ENCODE peak calls at places on chromosome 19, in four cellular contexts. D is CD4-positive, CD25-positive, alpha-beta regulatory T cell; B is heart right ventricle; K is fibroblast of lung. M is an unnamed sample.

GRCh38 chr19:8877854-8878705 is 45.9 kb downstream of the MBD3L1 start:
- DNase-seq in D (no peak), K (no peak), B (no peak), M (no peak)

GRCh38 chr19:47820410-47820809 is 1.3 kb upstream of the CRX start:
- DNase-seq in D (no peak), K (no peak), B (no peak), M (no peak)

GRCh38 chr19:32810452-32810851 is 59.1 kb downstream of the SLC7A9 start:
- DNase-seq in K (no peak), D (no peak), B (no peak), M (no peak)

GRCh38 chr19:29492761-29493160 is 33.0 kb upstream of the VSTM2B start:
- DNase-seq in K (no peak), D (no peak), B (no peak), M (no peak)

GRCh38 chr19:4597975-4598671 is 38.6 kb upstream of the SEMA6B start:
- DNase-seq in B (no peak), D (peak; percentile 35), K (no peak), M (no peak)

GRCh38 chr19:38685666-38686529 is 38.4 kb downstream of the ACTN4 start:
- DNase-seq in K (peak; percentile 67), B (no peak), D (peak; percentile 28), M (no peak)

GRCh38 chr19:44753932-44754742 is 5.6 kb downstream of the BCL3 start:
- DNase-seq in B (peak; percentile 96), D (peak; percentile 54), K (peak; percentile 88), M (peak; percentile 37)

GRCh38 chr19:40413291-40413994 is at the start of gene PRX:
- DNase-seq in K (no peak), B (no peak), D (no peak), M (no peak)

GRCh38 chr19:1668339-1669123 is 16.1 kb upstream of the TCF3 start:
- DNase-seq in D (no peak), B (no peak), K (peak; percentile 9), M (no peak)

GRCh38 chr19:23999821-24000610 is 85.3 kb downstream of the ZNF726 start:
- DNase-seq in B (no peak), D (no peak), K (no peak), M (no peak)

GRCh38 chr19:29326849-29327840 is 114.2 kb upstream of the UQCRFS1 start:
- DNase-seq in K (no peak), D (no peak), B (no peak), M (no peak)

GRCh38 chr19:29372461-29372860 is 153.3 kb upstream of the VSTM2B start:
- DNase-seq in D (no peak), B (no peak), K (no peak), M (no peak)

GRCh38 chr19:40601061-40601973 is at the start of gene LTBP4:
- DNase-seq in K (peak; percentile 52), D (peak; percentile 33), B (peak; percentile 75), M (no peak)

GRCh38 chr19:13214036-13214730 is 64.0 kb downstream of the IER2 start:
- DNase-seq in K (no peak), D (no peak), B (no peak), M (no peak)

GRCh38 chr19:49672131-49672919 is 4.7 kb upstream of the PRMT1 start:
- DNase-seq in K (peak; percentile 66), D (peak; percentile 63), B (peak; percentile 76), M (peak; percentile 71)

GRCh38 chr19:21109116-21109515 is 27.1 kb downstream of the ZNF714 start:
- DNase-seq in K (peak; percentile 8), D (no peak), B (no peak), M (no peak)

GRCh38 chr19:38433268-38433733 is at the start of gene RYR1:
- DNase-seq in D (peak; percentile 53), K (no peak), B (peak; percentile 27), M (no peak)

GRCh38 chr19:16351133-16351809 is 26.6 kb downstream of the KLF2 start:
- DNase-seq in K (no peak), D (no peak), B (no peak), M (no peak)

GRCh38 chr19:35779033-35779432 is 3.7 kb downstream of the ARHGAP33 start:
- DNase-seq in D (no peak), B (no peak), K (no peak), M (no peak)

GRCh38 chr19:46386996-46387712 is 26.2 kb downstream of the CCDC8 start:
- DNase-seq in B (no peak), K (no peak), D (no peak), M (no peak)

GRCh38 chr19:6564393-6564792 is 26.6 kb downstream of the CD70 start:
- DNase-seq in B (no peak), D (no peak), K (no peak), M (no peak)

GRCh38 chr19:4722671-4723464 is 774 bp downstream of the DPP9 start:
- DNase-seq in K (peak; percentile 78), B (peak; percentile 41), D (no peak), M (no peak)

GRCh38 chr19:2289714-2290435 is 7.9 kb upstream of the PEAK3 start:
- DNase-seq in K (no peak), B (no peak), D (peak; percentile 34), M (no peak)

GRCh38 chr19:5572556-5573286 is 5.0 kb upstream of the TINCR start:
- DNase-seq in K (no peak), D (no peak), B (no peak), M (no peak)

GRCh38 chr19:29329460-29330134 is 116.6 kb upstream of the UQCRFS1 start:
- DNase-seq in D (no peak), K (no peak), B (no peak), M (no peak)

GRCh38 chr19:2374808-2375207 is 14.7 kb downstream of the TMPRSS9 start:
- DNase-seq in B (no peak), K (no peak), D (no peak), M (no peak)

GRCh38 chr19:50632151-50632835 is 7.4 kb downstream of the SYT3 start:
- DNase-seq in K (no peak), D (no peak), B (no peak), M (no peak)

GRCh38 chr19:9018163-9018875 is 8.1 kb upstream of the MUC16 start:
- DNase-seq in K (no peak), D (no peak), B (no peak), M (no peak)

GRCh38 chr19:31930401-31930800 is 415.0 kb upstream of the ZNF507 start:
- DNase-seq in K (no peak), B (no peak), D (no peak), M (no peak)

GRCh38 chr19:58129284-58129683 is 21.3 kb downstream of the ZNF329 start:
- DNase-seq in D (no peak), K (no peak), B (no peak), M (no peak)
- H3K9me3 ChIP-seq in D (peaks cover 98% of the 10 kb centered on the region), K (peaks cover 21% of the 10 kb centered on the region), B (peaks cover 100% of the 10 kb centered on the region), M (peaks cover 76% of the 10 kb centered on the region)

DNA sequence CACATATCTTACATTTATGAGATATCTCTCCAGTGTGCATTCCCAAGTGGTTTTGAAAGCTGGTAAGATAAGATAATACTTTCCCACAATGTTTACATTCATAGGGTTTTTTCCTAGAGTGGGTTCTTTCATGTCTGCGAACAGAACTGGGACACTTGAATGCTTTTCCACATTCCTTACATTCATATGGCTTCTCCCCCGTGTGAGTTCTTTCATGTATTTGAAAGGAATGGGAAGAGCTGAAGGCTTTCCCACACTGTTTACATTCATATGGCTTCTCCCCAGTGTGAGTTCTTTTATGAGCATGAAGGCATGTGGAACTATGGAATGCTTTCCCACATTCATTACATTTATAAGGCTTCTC is 19.7 kb downstream of the ZNF433 start:
- DNase-seq in K (no peak), B (no peak), D (no peak), M (no peak)
- H3K9me3 ChIP-seq in K (peaks cover 4% of the 10 kb centered on the region), B (peaks cover 98% of the 10 kb centered on the region), D (peaks cover 97% of the 10 kb centered on the region), M (peaks cover 33% of the 10 kb centered on the region)

GRCh38 chr19:51977346-51977745 is 9.3 kb downstream of the ZNF350 start:
- DNase-seq in B (no peak), D (no peak), K (no peak), M (no peak)

GRCh38 chr19:51978882-51979281 is 7.8 kb downstream of the ZNF350 start:
- DNase-seq in D (no peak), K (no peak), B (no peak), M (no peak)

GRCh38 chr19:51980116-51980736 is 6.4 kb downstream of the ZNF350 start:
- DNase-seq in B (no peak), D (no peak), K (no peak), M (no peak)

GRCh38 chr19:51971624-51972023 is 15.0 kb downstream of the ZNF350 start:
- DNase-seq in B (no peak), K (peak; percentile 30), D (no peak), M (no peak)

GRCh38 chr19:51976852-51977251 is 9.8 kb downstream of the ZNF350 start:
- DNase-seq in B (no peak), K (no peak), D (no peak), M (no peak)
- H3K9me3 ChIP-seq in B (peaks cover 97% of the 10 kb centered on the region), K (no peaks in the 10 kb centered on the region), D (peaks cover 100% of the 10 kb centered on the region), M (peaks cover 68% of the 10 kb centered on the region)

DNA sequence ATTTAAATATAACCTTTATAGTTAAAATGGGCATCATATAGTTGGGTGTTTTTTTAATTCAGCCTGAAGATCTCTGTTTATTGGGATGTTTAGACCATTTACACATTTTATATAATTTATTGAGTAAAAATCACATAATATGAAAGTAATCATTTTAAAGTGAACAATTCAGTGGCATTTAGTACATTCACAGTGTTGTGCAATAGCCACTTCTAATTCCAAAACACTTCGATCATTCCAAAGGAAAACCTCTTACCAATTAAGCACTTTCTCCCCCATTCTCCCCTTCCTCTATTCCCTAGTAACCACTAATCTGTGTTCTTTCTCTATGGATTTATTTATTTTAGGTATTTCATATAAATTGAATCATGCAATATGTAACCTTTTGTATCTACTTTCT is 30.2 kb downstream of the ZNF527 start:
- DNase-seq in D (no peak), B (no peak), K (no peak), M (no peak)
- H3K9me3 ChIP-seq in D (peaks cover 83% of the 10 kb centered on the region), B (peaks cover 97% of the 10 kb centered on the region), K (peaks cover 1% of the 10 kb centered on the region), M (peaks cover 9% of the 10 kb centered on the region)

DNA sequence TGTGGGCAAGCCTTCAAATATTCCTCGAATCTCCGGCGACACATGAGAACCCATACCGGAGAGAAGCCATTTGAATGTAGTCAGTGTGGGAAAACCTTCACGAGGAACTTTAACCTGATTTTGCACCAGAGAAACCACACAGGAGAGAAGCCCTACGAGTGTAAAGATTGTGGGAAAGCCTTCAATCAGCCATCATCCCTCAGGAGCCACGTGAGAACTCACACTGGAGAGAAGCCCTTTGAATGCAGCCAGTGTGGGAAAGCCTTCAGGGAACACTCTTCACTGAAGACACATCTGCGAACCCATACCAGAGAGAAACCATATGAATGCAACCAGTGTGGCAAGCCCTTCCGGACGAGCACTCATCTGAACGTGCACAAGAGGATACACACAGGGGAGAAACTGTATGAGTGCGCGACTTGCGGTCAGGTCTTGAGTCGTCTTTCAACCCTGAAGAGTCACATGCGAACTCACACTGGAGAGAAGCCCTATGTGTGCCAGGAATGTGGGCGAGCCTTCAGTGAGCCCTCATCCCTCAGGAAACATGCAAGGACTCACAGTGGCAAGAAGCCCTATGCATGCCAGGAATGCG is 28.8 kb downstream of the ZNF333 start:
- DNase-seq in B (no peak), D (no peak), K (peak; percentile 23), M (no peak)
- H3K9me3 ChIP-seq in B (peaks cover 98% of the 10 kb centered on the region), D (peaks cover 99% of the 10 kb centered on the region), K (peaks cover 15% of the 10 kb centered on the region), M (peaks cover 33% of the 10 kb centered on the region)

GRCh38 chr19:36962346-36962745 is 46.2 kb downstream of the ZNF568 start:
- DNase-seq in B (no peak), K (no peak), D (no peak), M (no peak)
- H3K9me3 ChIP-seq in B (peaks cover 56% of the 10 kb centered on the region), K (no peaks in the 10 kb centered on the region), D (peaks cover 32% of the 10 kb centered on the region), M (peaks cover 10% of the 10 kb centered on the region)

M was measured in T-helper 17 cell.